ENCODE peak calls at places on chromosome 11, in five cellular contexts. One of them, this sample, is unnamed.
A peak's percentile ranks its signal among the peaks of the same experiment; 100 is the strongest.

GRCh38 chr11:15625691-15626090 is 511.0 kb downstream of the INSC start:
- DNase-seq in myocyte: no peak
- DNase-seq in mucosa of gallbladder: no peak
- DNase-seq in activated CD4-positive, alpha-beta T cell treated with anti-CD3 and anti-CD28 coated beads, Interleukin-2, amount 50 U/mL, for 1 hour: no peak
- DNase-seq in globus pallidus: no peak
- DNase-seq in this sample: no peak

GRCh38 chr11:77705195-77705876 is 67.7 kb upstream of the CLNS1A start:
- DNase-seq in myocyte: no peak
- DNase-seq in mucosa of gallbladder: no peak
- DNase-seq in activated CD4-positive, alpha-beta T cell treated with anti-CD3 and anti-CD28 coated beads, Interleukin-2, amount 50 U/mL, for 1 hour: no peak
- DNase-seq in globus pallidus: no peak
- DNase-seq in this sample: peak; percentile 43

GRCh38 chr11:1230456-1231395 is 7.9 kb downstream of the MUC5B start:
- DNase-seq in myocyte: no peak
- DNase-seq in mucosa of gallbladder: no peak
- DNase-seq in activated CD4-positive, alpha-beta T cell treated with anti-CD3 and anti-CD28 coated beads, Interleukin-2, amount 50 U/mL, for 1 hour: no peak
- DNase-seq in globus pallidus: no peak
- DNase-seq in this sample: no peak

GRCh38 chr11:47234669-47235075 is 13.9 kb downstream of the ACP2 start:
- DNase-seq in myocyte: no peak
- DNase-seq in mucosa of gallbladder: peak; percentile 49
- DNase-seq in activated CD4-positive, alpha-beta T cell treated with anti-CD3 and anti-CD28 coated beads, Interleukin-2, amount 50 U/mL, for 1 hour: peak; percentile 73
- DNase-seq in globus pallidus: no peak
- DNase-seq in this sample: no peak

GRCh38 chr11:35974878-35975578 is 31.2 kb downstream of the LDLRAD3 start:
- DNase-seq in myocyte: no peak
- DNase-seq in mucosa of gallbladder: no peak
- DNase-seq in activated CD4-positive, alpha-beta T cell treated with anti-CD3 and anti-CD28 coated beads, Interleukin-2, amount 50 U/mL, for 1 hour: no peak
- DNase-seq in globus pallidus: no peak
- DNase-seq in this sample: no peak

GRCh38 chr11:1168256-1168655 is 10.5 kb downstream of the MUC5AC start:
- DNase-seq in myocyte: no peak
- DNase-seq in mucosa of gallbladder: no peak
- DNase-seq in activated CD4-positive, alpha-beta T cell treated with anti-CD3 and anti-CD28 coated beads, Interleukin-2, amount 50 U/mL, for 1 hour: no peak
- DNase-seq in globus pallidus: no peak
- DNase-seq in this sample: no peak

GRCh38 chr11:2399488-2400068 is 972 bp upstream of the TSSC4 start:
- DNase-seq in myocyte: peak; percentile 43
- DNase-seq in mucosa of gallbladder: no peak
- DNase-seq in activated CD4-positive, alpha-beta T cell treated with anti-CD3 and anti-CD28 coated beads, Interleukin-2, amount 50 U/mL, for 1 hour: peak; percentile 32
- DNase-seq in globus pallidus: no peak
- DNase-seq in this sample: no peak

GRCh38 chr11:127485541-127485940 is 485.0 kb upstream of the KIRREL3 start:
- DNase-seq in myocyte: no peak
- DNase-seq in mucosa of gallbladder: no peak
- DNase-seq in activated CD4-positive, alpha-beta T cell treated with anti-CD3 and anti-CD28 coated beads, Interleukin-2, amount 50 U/mL, for 1 hour: no peak
- DNase-seq in globus pallidus: no peak
- DNase-seq in this sample: peak; percentile 13

GRCh38 chr11:27701262-27702105 is 1.2 kb upstream of the BDNF start:
- DNase-seq in myocyte: peak; percentile 67
- DNase-seq in mucosa of gallbladder: no peak
- DNase-seq in activated CD4-positive, alpha-beta T cell treated with anti-CD3 and anti-CD28 coated beads, Interleukin-2, amount 50 U/mL, for 1 hour: no peak
- DNase-seq in globus pallidus: no peak
- DNase-seq in this sample: peak; percentile 55

GRCh38 chr11:10322830-10323792 is 18.2 kb downstream of the ADM start:
- DNase-seq in myocyte: peak; percentile 84
- DNase-seq in mucosa of gallbladder: peak; percentile 75
- DNase-seq in activated CD4-positive, alpha-beta T cell treated with anti-CD3 and anti-CD28 coated beads, Interleukin-2, amount 50 U/mL, for 1 hour: no peak
- DNase-seq in globus pallidus: peak; percentile 51
- DNase-seq in this sample: peak; percentile 91

GRCh38 chr11:19252394-19253148 is 11.8 kb upstream of the E2F8 start:
- DNase-seq in myocyte: no peak
- DNase-seq in mucosa of gallbladder: no peak
- DNase-seq in activated CD4-positive, alpha-beta T cell treated with anti-CD3 and anti-CD28 coated beads, Interleukin-2, amount 50 U/mL, for 1 hour: no peak
- DNase-seq in globus pallidus: no peak
- DNase-seq in this sample: no peak

This sample was measured in LHCN-M2.